ENCODE peak calls at places on chromosomes 1 and 21, in eight cellular contexts. B is NCI-H1930; Q is hepatic stellate cell; L is Peyer's patch; V is activated CD4-positive, CD25-positive, alpha-beta regulatory T cell treated with anti-CD3 and anti-CD28 coated beads, Interleukin-2, amount 50 U/mL, for 16 hours; M is substantia nigra; N is fibroblast of the conjunctiva; U is anterior cingulate cortex. F is an unnamed sample.

GRCh38 chr1:177873238-177873637 is 96.6 kb downstream of the SEC16B start:
- DNase-seq in U (no peak), B (no peak), N (peak), V (no peak), Q (peak), L (peak), M (no peak), F (no peak)

GRCh38 chr1:115426990-115427389 is 88.9 kb upstream of the NGF start:
- DNase-seq in V (no peak), U (no peak), B (no peak), M (no peak), Q (no peak), N (no peak), L (no peak), F (no peak)

GRCh38 chr1:54716299-54717047 is 812 bp downstream of the TTC4 start:
- DNase-seq in N (peak), B (no peak), Q (no peak), U (no peak), M (no peak), V (no peak), L (no peak), F (no peak)

GRCh38 chr1:60877376-60877775 is 205.0 kb upstream of the NFIA start:
- DNase-seq in M (no peak), N (no peak), U (no peak), Q (no peak), L (no peak), V (no peak), B (no peak), F (no peak)

GRCh38 chr1:94143173-94143808 is 22.3 kb upstream of the ABCA4 start:
- DNase-seq in Q (no peak), L (no peak), B (no peak), M (no peak), N (no peak), U (no peak), V (no peak), F (no peak)

GRCh38 chr1:60878323-60878722 is 204.0 kb upstream of the NFIA start:
- DNase-seq in U (no peak), V (no peak), L (no peak), Q (no peak), B (no peak), M (no peak), N (no peak), F (no peak)

GRCh38 chr1:31683997-31684396 is 19.8 kb downstream of the COL16A1 start:
- DNase-seq in M (no peak), V (no peak), N (no peak), U (no peak), L (no peak), B (no peak), Q (no peak), F (no peak)

GRCh38 chr1:214005716-214006115 is 17.9 kb downstream of the PROX1 start:
- DNase-seq in M (no peak), L (no peak), V (no peak), Q (no peak), U (no peak), N (no peak), B (no peak), F (no peak)

GRCh38 chr1:228152097-228152917 is 2.6 kb downstream of the GJC2 start:
- DNase-seq in L (no peak), N (no peak), M (no peak), Q (no peak), U (no peak), V (no peak), B (no peak), F (no peak)

GRCh38 chr1:64199154-64199553 is 4.3 kb upstream of the UBE2U start:
- DNase-seq in Q (no peak), N (no peak), V (no peak), M (no peak), U (no peak), L (no peak), B (no peak), F (no peak)

GRCh38 chr21:29360799-29361765 is 62.4 kb downstream of the BACH1 start:
- DNase-seq in N (no peak), B (no peak), Q (no peak), L (no peak), V (no peak), U (no peak), M (no peak), F (no peak)

GRCh38 chr1:110936567-110936966 is 27.2 kb downstream of the LRIF1 start:
- DNase-seq in U (no peak), M (no peak), B (no peak), Q (no peak), V (no peak), N (no peak), L (no peak), F (no peak)

GRCh38 chr21:44896561-44897286 is 23.2 kb upstream of the PTTG1IP start:
- DNase-seq in N (no peak), B (no peak), M (no peak), L (no peak), Q (no peak), V (no peak), U (no peak), F (no peak)

GRCh38 chr1:179021873-179022272 is 3.8 kb upstream of the FAM20B start:
- DNase-seq in B (no peak), M (peak), U (peak), N (no peak), Q (peak), L (no peak), V (no peak), F (peak)

GRCh38 chr1:32066489-32066873 is 6.3 kb upstream of the TMEM39B start:
- DNase-seq in M (no peak), B (no peak), Q (peak), N (peak), V (no peak), U (no peak), L (peak), F (no peak)

GRCh38 chr1:111535256-111536191 is 32.1 kb upstream of the ADORA3 start:
- DNase-seq in B (no peak), U (no peak), M (no peak), L (no peak), V (no peak), Q (no peak), N (no peak), F (no peak)

GRCh38 chr1:20402585-20403422 is 83.2 kb downstream of the CAMK2N1 start:
- DNase-seq in Q (no peak), M (no peak), L (peak), N (no peak), B (no peak), V (no peak), U (no peak), F (no peak)

GRCh38 chr1:60668584-60668983 is 413.8 kb upstream of the NFIA start:
- DNase-seq in B (no peak), U (no peak), L (no peak), Q (no peak), M (no peak), V (no peak), N (no peak), F (no peak)

GRCh38 chr1:110555807-110556470 is 37.0 kb upstream of the KCNA10 start:
- DNase-seq in L (no peak), Q (no peak), V (no peak), N (no peak), U (peak), B (no peak), M (peak), F (no peak)

GRCh38 chr1:228919919-228920318 is 184.6 kb downstream of the RHOU start:
- DNase-seq in V (no peak), B (no peak), L (no peak), N (no peak), Q (no peak), U (no peak), M (no peak), F (no peak)

GRCh38 chr1:6245869-6246496 is 2.0 kb downstream of the HES3 start:
- DNase-seq in L (peak), V (no peak), Q (no peak), U (no peak), B (peak), M (no peak), N (no peak), F (no peak)

GRCh38 chr1:29121951-29122661 is 1.6 kb downstream of the TMEM200B start:
- DNase-seq in U (no peak), Q (peak), L (no peak), N (no peak), M (no peak), V (no peak), B (no peak), F (no peak)

GRCh38 chr21:14088391-14088790 is 122.4 kb downstream of the LIPI start:
- DNase-seq in U (no peak), Q (no peak), L (no peak), V (no peak), N (no peak), B (no peak), M (no peak), F (no peak)

GRCh38 chr21:36765229-36765628 is 66.3 kb downstream of the SIM2 start:
- DNase-seq in L (no peak), V (no peak), N (no peak), Q (no peak), B (no peak), U (no peak), M (no peak), F (no peak)

GRCh38 chr1:205230965-205231364 is 3.2 kb downstream of the TMCC2 start:
- DNase-seq in L (no peak), V (no peak), N (no peak), M (no peak), U (no peak), Q (no peak), B (no peak), F (no peak)

GRCh38 chr21:39029086-39029772 is 154.0 kb downstream of the PSMG1 start:
- DNase-seq in L (no peak), N (peak), V (no peak), Q (peak), M (no peak), U (no peak), B (no peak), F (no peak)

GRCh38 chr1:75327395-75327794 is 193.2 kb downstream of the LHX8 start:
- DNase-seq in U (no peak), L (no peak), Q (no peak), V (no peak), N (no peak), B (no peak), M (no peak), F (no peak)

GRCh38 chr1:178379807-178380206 is 117.0 kb downstream of the CLEC20A start:
- DNase-seq in N (no peak), B (no peak), Q (no peak), U (no peak), M (no peak), V (no peak), L (no peak), F (no peak)

GRCh38 chr1:107669996-107670395 is 295.0 kb downstream of the VAV3 start:
- DNase-seq in M (no peak), N (peak), B (no peak), V (no peak), U (no peak), L (peak), Q (no peak), F (no peak)

GRCh38 chr1:42937836-42938595 is 20.7 kb downstream of the SLC2A1 start:
- DNase-seq in U (no peak), N (no peak), V (no peak), M (no peak), Q (no peak), L (peak), B (no peak), F (no peak)

GRCh38 chr1:152013664-152014237 is 20.1 kb upstream of the S100A10 start:
- DNase-seq in L (peak), N (no peak), B (peak), Q (no peak), U (no peak), V (no peak), M (no peak), F (no peak)

GRCh38 chr1:223299553-223299952 is 64.4 kb downstream of the SUSD4 start:
- DNase-seq in B (no peak), V (no peak), N (no peak), Q (no peak), M (no peak), U (no peak), L (no peak), F (no peak)

GRCh38 chr1:21270086-21270689 is 20.1 kb downstream of the ECE1 start:
- DNase-seq in L (peak), U (no peak), V (peak), B (peak), N (no peak), M (peak), Q (peak), F (no peak)

GRCh38 chr1:1926346-1926811 is 7.3 kb upstream of the TMEM52 start:
- DNase-seq in V (no peak), Q (no peak), M (no peak), N (no peak), L (no peak), U (no peak), B (no peak), F (no peak)

GRCh38 chr1:58799650-58800049 is 15.8 kb upstream of the JUN start:
- DNase-seq in Q (no peak), U (no peak), V (no peak), N (no peak), B (no peak), L (no peak), M (no peak), F (no peak)

GRCh38 chr1:41713557-41714327 is 205.0 kb downstream of the HIVEP3 start:
- DNase-seq in B (no peak), L (no peak), Q (peak), V (no peak), U (no peak), M (no peak), N (peak), F (peak)

GRCh38 chr1:1042831-1043230 is 22.9 kb downstream of the AGRN start:
- DNase-seq in L (no peak), B (no peak), V (no peak), U (no peak), M (no peak), Q (no peak), N (no peak), F (no peak)

GRCh38 chr1:61839702-61840101 is 97.4 kb downstream of the PATJ start:
- DNase-seq in M (no peak), N (no peak), L (no peak), U (no peak), B (no peak), Q (peak), V (no peak), F (no peak)

F was measured in brain pericyte.